ENCODE peak calls at places on chromosome 17, in five cellular contexts. B is naive thymus-derived CD4-positive, alpha-beta T cell; J is DND-41; O is H7; L is neural progenitor cell. Z is an unnamed sample. For H3K36me3, the result is how much of the 10 kb centered on the place peaks cover.

GRCh38 chr17:56897646-56898424 is 16.0 kb downstream of the TRIM25 start:
- DNase-seq in B (no peak), J (no peak), O (no peak), L (no peak), Z (no peak)

GRCh38 chr17:29115906-29116651 is 64.1 kb downstream of the MYO18A start:
- DNase-seq in B (peak), J (peak), O (peak), L (peak), Z (no peak)

GRCh38 chr17:37283414-37283961 is 92.3 kb upstream of the C17orf78 start:
- DNase-seq in B (no peak), J (no peak), O (no peak), L (no peak), Z (no peak)

GRCh38 chr17:30095507-30096244 is 20.9 kb upstream of the NSRP1 start:
- DNase-seq in B (no peak), J (peak), O (no peak), L (peak), Z (peak)

GRCh38 chr17:33142703-33143299 is 150.3 kb downstream of the ASIC2 start:
- DNase-seq in B (no peak), J (peak), O (peak), L (peak), Z (no peak)

GRCh38 chr17:50672831-50673551 is 34.7 kb downstream of the ANKRD40 start:
- DNase-seq in B (no peak), J (no peak), O (peak), L (no peak), Z (no peak)

GRCh38 chr17:38912221-38912813 is 13.1 kb upstream of the LASP1NB start:
- DNase-seq in B (no peak), J (no peak), O (peak), L (no peak), Z (no peak)

GRCh38 chr17:7241047-7241733 is 1.1 kb downstream of the GABARAP start:
- DNase-seq in B (no peak), J (no peak), O (no peak), L (no peak), Z (no peak)

GRCh38 chr17:27318228-27318627 is 24.3 kb downstream of the WSB1 start:
- DNase-seq in B (no peak), J (no peak), O (no peak), L (no peak), Z (no peak)

GRCh38 chr17:27318633-27319032 is 24.7 kb downstream of the WSB1 start:
- DNase-seq in B (no peak), J (no peak), O (no peak), L (no peak), Z (no peak)

GRCh38 chr17:27319536-27320221 is 25.8 kb downstream of the WSB1 start:
- DNase-seq in B (no peak), J (no peak), O (no peak), L (no peak), Z (no peak)

GRCh38 chr17:27315322-27315721 is 21.4 kb downstream of the WSB1 start:
- DNase-seq in B (no peak), J (no peak), O (no peak), L (no peak), Z (peak)

DNA sequence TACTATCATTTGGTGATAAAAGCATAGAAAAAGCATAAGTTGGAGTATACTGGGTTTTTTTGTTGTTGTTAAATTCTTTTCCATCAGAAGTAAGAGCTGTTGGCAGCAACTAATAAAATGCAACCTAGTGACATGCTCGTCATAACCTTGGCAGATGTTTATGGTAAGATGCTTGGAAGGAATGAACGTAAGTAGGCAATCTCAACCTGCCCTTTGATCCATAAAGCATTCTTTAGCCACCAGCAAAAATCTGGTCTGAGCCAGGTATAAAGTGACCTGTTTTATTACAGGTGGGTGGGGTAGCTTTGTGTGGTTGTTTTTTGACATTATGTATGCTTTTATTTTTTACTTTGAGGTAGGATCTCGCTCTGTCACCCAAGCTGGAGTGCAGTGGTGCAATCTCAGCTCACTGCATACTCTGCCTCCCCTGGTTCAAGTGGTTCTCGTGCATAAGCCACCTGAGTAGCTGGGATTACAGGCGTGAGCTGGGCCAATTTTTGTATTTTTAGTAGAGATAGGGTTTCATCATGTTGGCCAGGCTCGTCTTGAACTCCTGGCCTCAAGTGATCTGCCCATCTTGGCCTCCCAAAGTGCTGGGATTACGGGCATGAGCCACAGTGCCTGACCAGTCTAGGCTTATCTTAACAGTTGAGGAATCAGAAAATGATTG is 22.0 kb downstream of the WSB1 start:
- DNase-seq in B (no peak), J (no peak), O (no peak), L (no peak), Z (no peak)
- H3K36me3 ChIP-seq in B (under half), J (half or more), O (under half), L (under half), Z (under half)

DNA sequence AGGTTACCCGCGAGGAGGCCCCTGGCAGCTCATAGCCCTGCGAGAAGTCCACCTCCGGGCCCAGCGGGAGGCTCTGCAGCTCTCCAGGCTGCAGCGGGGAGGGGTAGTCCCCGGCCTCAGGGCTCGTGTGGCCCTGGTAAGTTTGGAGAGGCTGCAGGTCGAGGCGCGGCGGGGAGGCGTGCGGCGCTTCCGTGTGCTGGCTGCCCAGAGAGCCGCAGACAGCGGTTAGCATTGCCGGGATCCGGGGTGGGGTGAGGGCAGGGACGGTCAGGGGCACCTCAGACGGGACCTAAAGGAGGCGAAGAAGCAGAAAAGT is 2.8 kb downstream of the SP6 start:
- DNase-seq in B (no peak), J (no peak), O (peak), L (peak), Z (no peak)
- H3K4me3 ChIP-seq in B (no peak), J (no peak), O (peak), L (peak), Z (no peak)

DNA sequence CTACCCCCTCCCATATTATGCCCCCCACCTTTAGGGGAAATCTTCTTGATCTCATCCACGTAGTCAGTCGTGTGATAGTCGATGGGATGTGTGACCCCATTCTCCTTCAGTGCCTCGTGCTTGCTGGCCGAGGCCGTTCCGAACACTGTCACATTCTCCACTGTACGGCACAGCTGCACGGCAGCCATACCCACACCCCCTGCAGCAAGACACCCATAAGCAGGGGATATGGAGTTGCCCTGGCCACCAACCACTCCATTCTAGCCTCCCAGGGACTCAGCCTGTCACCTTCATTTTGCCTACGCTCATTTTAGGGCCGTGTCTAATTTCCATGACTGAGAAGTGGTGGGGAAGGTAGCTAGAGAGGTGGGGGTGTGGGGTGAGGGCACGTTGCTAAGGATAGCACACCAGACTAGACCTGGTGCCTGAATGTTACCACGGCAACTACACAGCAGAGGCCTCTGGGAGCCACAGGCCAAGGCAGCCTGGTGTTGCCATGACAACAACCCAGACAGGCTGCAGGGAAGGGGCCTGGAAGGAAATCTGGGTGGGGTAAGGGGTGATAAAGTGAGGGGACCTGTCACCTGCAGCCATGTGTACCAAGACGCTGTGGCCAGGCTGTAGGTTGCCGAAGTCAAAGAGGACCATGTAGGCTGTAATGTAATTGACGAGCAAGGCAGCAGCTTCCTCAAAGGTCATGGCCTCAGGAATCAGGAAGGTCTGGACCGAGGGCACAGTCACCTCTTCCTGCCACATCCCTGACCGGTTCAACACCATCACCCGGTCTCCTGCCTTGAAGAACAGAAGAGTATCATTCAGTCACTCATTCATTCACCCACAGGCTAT is 4.0 kb downstream of the VAT1 start:
- DNase-seq in B (no peak), J (peak), O (peak), L (peak), Z (no peak)
- H3K36me3 ChIP-seq in B (under half), J (under half), O (under half), L (under half), Z (under half)

DNA sequence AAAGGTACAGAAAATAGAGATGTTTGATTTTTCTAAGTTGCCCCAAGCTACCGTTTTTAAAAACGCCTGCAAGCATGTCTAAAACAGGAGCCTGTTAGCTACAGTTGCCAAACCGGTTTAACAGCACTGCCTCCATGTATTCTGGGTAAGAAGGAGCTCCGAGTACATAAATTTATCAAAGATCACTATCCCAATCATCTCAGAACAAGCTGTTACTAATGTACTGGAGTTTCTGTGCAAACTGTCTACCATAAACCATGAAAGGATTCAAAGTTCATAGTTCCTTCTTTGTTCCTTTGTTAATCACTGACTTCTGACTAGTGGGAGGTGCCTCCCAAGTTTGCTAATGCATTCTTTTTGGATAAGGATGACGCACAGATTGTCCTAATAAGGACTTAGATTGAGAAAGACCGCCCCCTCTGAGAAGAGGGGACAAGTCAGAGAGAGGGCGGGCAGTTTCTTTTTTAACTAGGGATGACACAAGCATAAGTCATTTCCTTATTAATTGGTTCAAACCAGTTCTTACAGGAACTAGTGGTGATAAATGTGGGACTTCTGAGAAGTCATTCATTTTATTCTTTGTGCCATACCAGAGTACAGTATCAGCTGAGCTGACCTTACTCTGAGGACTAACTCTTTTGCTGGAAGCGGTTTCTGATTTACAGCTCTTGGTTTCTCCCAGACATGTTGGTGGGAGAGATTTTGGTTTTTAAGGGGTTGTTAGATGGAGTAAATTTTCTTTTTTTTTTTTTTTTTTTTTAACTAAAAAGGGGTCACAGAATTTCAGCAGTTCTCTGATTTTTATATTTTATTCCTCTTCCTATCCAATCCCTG is 55.2 kb downstream of the TUBD1 start:
- DNase-seq in B (peak), J (peak), O (peak), L (peak), Z (peak)
- H3K4me3 ChIP-seq in B (peak), J (peak), O (peak), L (peak), Z (peak)

DNA sequence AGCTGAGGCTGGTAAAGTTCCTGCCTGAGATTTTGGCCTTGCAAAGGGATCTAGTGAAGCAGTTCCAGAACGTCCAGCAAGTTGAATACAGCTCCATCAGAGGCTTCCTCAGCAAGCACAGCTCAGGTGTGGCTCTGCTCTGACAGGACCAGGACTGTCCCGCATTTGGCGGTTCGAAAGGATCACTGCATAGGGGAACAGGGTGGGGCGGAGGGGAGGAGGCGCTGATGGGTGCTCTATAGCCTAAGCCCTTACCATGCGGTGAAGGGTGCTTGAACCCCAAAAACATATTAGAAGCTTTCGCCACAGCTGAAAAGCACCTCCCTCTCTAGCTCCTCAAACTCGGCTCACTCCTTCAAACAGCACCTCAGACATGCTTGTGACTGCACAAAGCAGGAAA is 29.9 kb upstream of the ENDOV start:
- DNase-seq in B (no peak), J (no peak), O (no peak), L (no peak), Z (no peak)
- H3K36me3 ChIP-seq in B (half or more), J (half or more), O (under half), L (under half), Z (half or more)

DNA sequence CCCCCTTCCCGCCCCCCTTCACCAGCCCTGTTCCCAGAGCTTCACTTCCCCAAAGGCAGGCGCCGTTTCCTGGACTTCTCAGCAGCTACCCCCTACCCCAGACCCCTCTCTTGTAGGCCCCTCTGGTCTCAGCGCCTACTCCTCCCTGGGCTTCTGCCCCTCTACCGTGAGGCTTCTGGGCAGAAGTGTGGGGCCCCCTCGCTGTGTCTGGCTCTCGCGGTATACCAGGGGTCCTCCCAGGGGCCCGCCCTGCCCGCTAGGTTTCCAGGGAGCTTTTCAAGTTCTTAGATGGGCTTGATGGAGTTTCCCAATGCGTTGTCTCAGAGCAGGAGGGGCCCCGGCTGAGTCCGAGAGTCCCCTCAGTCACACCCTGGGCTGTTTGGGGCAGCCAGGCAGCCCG is 247.1 kb downstream of the SEC14L1 start:
- DNase-seq in B (no peak), J (no peak), O (no peak), L (no peak), Z (no peak)
- H3K4me3 ChIP-seq in B (no peak), J (no peak), O (no peak), L (no peak), Z (no peak)

DNA sequence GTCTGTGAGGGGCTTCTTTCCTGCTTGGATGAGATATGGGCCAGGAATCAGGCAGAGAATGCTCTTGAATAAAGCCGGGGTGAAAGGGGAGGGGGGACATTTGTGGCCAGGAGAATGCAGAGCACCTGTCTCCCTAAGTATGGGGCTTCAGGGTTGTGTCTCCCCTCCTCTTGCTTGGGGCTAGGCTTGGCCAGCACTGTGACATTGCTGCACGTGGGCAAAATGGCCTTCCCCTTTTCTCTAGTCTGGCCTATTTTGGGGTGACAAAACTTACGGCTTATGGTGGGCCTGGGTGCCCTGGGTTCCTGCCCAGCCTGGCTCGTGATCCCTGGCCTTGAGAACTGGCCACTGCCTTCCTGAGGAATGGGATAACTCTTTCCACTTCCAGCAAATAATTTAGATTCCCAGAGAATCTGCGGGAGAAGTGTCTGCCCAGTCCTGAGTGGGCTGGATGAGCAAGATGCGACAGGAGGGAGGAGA is 5.6 kb downstream of the NFE2L1 start:
- DNase-seq in B (no peak), J (no peak), O (no peak), L (peak), Z (no peak)
- H3K36me3 ChIP-seq in B (under half), J (half or more), O (under half), L (under half), Z (under half)

GRCh38 chr17:13597723-13598347 is 3.9 kb downstream of the HS3ST3A1 start:
- DNase-seq in B (peak), J (peak), O (peak), L (peak), Z (no peak)

GRCh38 chr17:13599808-13600398 is 1.8 kb downstream of the HS3ST3A1 start:
- DNase-seq in B (no peak), J (no peak), O (no peak), L (no peak), Z (no peak)

GRCh38 chr17:13598353-13599167 is 3.2 kb downstream of the HS3ST3A1 start:
- DNase-seq in B (no peak), J (no peak), O (no peak), L (peak), Z (no peak)

GRCh38 chr17:13600475-13601316 is 1.0 kb downstream of the HS3ST3A1 start:
- DNase-seq in B (no peak), J (no peak), O (peak), L (peak), Z (no peak)

DNA sequence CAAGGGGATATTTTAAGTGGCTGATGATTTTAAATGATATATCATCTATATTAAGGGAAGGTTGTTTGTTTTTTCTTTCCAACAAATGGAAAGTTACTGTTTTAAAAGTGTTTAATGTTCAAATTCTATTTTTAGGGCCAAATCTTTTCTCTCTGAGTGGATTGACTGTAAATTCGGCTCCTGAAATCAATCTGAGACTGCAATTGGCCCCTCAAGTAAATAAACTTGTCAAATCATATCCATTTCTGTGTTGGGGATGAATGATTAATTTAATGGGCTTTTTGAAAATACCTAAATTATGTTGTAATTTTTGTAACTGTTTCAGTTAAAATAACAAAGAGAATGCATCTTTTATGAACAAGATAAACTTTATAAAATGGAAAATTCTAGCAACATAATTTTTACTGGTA is 2.6 kb downstream of the HS3ST3A1 start:
- DNase-seq in B (no peak), J (no peak), O (no peak), L (no peak), Z (no peak)
- H3K4me3 ChIP-seq in B (no peak), J (no peak), O (no peak), L (peak), Z (no peak)

Z was measured in BJ.